ENCODE peak calls at places on chromosomes 12 and 14, in nine cellular contexts. Q is H9; G is upper lobe of right lung; Y is GM20000; R is activated naive CD4-positive, alpha-beta T cell treated with anti-CD3 and anti-CD28 coated beads, Interleukin-2, amount 50 U/mL, for 16 hours; N is activated T-helper 9 cell treated with anti-CD3 and anti-CD28 coated beads, Interleukin-2, amount 50 U/mL, for 16 hours; P is NAMALWA; E is activated CD4-positive, alpha-beta T cell treated with anti-CD3 and anti-CD28 coated beads for 24 hours; I is endothelial cell of umbilical vein. B is an unnamed sample.
A peak's percentile ranks its signal among the peaks of the same experiment; 100 is the strongest.

GRCh38 chr14:22656945-22657711 is 13.0 kb upstream of the OR6J1 start:
- DNase-seq in E (no peak), R (no peak), Y (no peak), I (peak; percentile 16), Q (no peak), N (no peak), G (no peak), P (no peak), B (no peak)

GRCh38 chr12:106044773-106045172 is 94.0 kb downstream of the NUAK1 start:
- DNase-seq in P (no peak), Q (no peak), R (no peak), G (no peak), N (no peak), I (no peak), Y (no peak), E (no peak), B (no peak)

GRCh38 chr12:119938049-119938667 is 50.9 kb upstream of the BICDL1 start:
- DNase-seq in R (peak; percentile 68), N (peak; percentile 45), P (peak; percentile 74), Y (peak; percentile 74), Q (peak; percentile 70), G (no peak), E (peak; percentile 64), I (peak; percentile 51), B (peak; percentile 68)

GRCh38 chr14:74401504-74402241 is 24.3 kb downstream of the SYNDIG1L start:
- DNase-seq in N (peak; percentile 16), Q (peak; percentile 85), P (peak; percentile 82), Y (peak; percentile 87), E (peak; percentile 8), R (peak; percentile 66), G (no peak), I (no peak), B (peak; percentile 89)

GRCh38 chr14:94717808-94718207 is 52.1 kb downstream of the GSC start:
- DNase-seq in P (no peak), Q (no peak), G (no peak), E (no peak), Y (no peak), R (no peak), I (no peak), N (no peak), B (no peak)

GRCh38 chr12:59093090-59093489 is 172.8 kb upstream of the LRIG3 start:
- DNase-seq in I (no peak), N (no peak), R (no peak), E (no peak), G (no peak), Q (no peak), P (no peak), Y (no peak), B (no peak)

GRCh38 chr14:75910048-75910447 is 71.7 kb downstream of the TGFB3 start:
- DNase-seq in Q (no peak), P (no peak), G (no peak), E (no peak), I (no peak), N (no peak), Y (no peak), R (no peak), B (no peak)

GRCh38 chr12:48998497-48999353 is 450 bp downstream of the DDN start:
- DNase-seq in R (no peak), N (no peak), E (no peak), I (no peak), G (no peak), Y (peak; percentile 73), Q (peak; percentile 65), P (peak; percentile 61), B (peak; percentile 74)

GRCh38 chr14:76376001-76376404 is at the start of gene ESRRB:
- DNase-seq in P (no peak), Y (no peak), Q (peak; percentile 63), G (no peak), I (peak; percentile 9), E (no peak), N (no peak), R (no peak), B (no peak)

GRCh38 chr12:48671231-48671856 is 10.7 kb downstream of the KANSL2 start:
- DNase-seq in Q (no peak), Y (no peak), G (no peak), P (no peak), E (no peak), N (no peak), R (no peak), I (no peak), B (no peak)

GRCh38 chr12:65666876-65667275 is 157.4 kb upstream of the HMGA2 start:
- DNase-seq in I (peak; percentile 30), P (no peak), E (no peak), Y (peak; percentile 12), N (no peak), Q (no peak), R (no peak), G (no peak), B (no peak)

GRCh38 chr14:97120204-97121120 is 323.3 kb downstream of the VRK1 start:
- DNase-seq in N (peak; percentile 25), I (no peak), P (no peak), G (no peak), Y (no peak), E (peak; percentile 25), R (peak; percentile 64), Q (no peak), B (no peak)

GRCh38 chr12:124939428-124940142 is 25.1 kb upstream of the UBC start:
- DNase-seq in N (peak; percentile 81), R (peak; percentile 87), E (peak; percentile 89), Y (peak; percentile 51), Q (peak; percentile 97), P (peak; percentile 95), I (peak; percentile 91), G (peak; percentile 90), B (peak; percentile 91)

GRCh38 chr14:103879570-103880333 is 32.4 kb upstream of the PPP1R13B start:
- DNase-seq in Q (peak; percentile 69), N (no peak), I (no peak), R (no peak), P (no peak), Y (no peak), E (no peak), G (peak; percentile 92), B (no peak)

GRCh38 chr12:63308701-63309100 is 157.7 kb upstream of the AVPR1A start:
- DNase-seq in E (no peak), Q (no peak), Y (no peak), N (no peak), R (no peak), I (no peak), P (no peak), G (no peak), B (no peak)

GRCh38 chr14:68549057-68549421 is 243.8 kb downstream of the ZFP36L1 start:
- DNase-seq in N (no peak), I (no peak), P (no peak), R (no peak), G (no peak), Q (no peak), E (no peak), Y (no peak), B (no peak)

GRCh38 chr12:32002848-32003493 is 43.8 kb downstream of the RESF1 start:
- DNase-seq in I (no peak), P (no peak), E (no peak), N (no peak), R (no peak), Q (no peak), G (no peak), Y (no peak), B (no peak)